ENCODE peak calls at places on chromosomes 4 and X, in six cellular contexts. Z is GM23338, M is H1, H is transverse colon, O is HL-60, T is tibial artery. L is an unnamed sample.

GRCh38 chr4:188299161-188299560 is 159.9 kb downstream of the TRIML1 start:
- DNase-seq in Z (no peak), M (no peak), H (no peak), O (no peak), T (no peak), L (no peak)

GRCh38 chr4:96347582-96347981 is 507.7 kb downstream of the PDHA2 start:
- DNase-seq in Z (no peak), M (no peak), H (no peak), O (no peak), T (no peak), L (no peak)

GRCh38 chrX:39779952-39780783 is 317.6 kb downstream of the BCOR start:
- DNase-seq in Z (peak), M (no peak), H (no peak), O (peak), T (no peak), L (no peak)

GRCh38 chr4:25632135-25632534 is 23.5 kb upstream of the SLC34A2 start:
- DNase-seq in Z (no peak), M (no peak), H (peak), O (no peak), T (peak), L (no peak)

GRCh38 chr4:139918591-139918990 is 235.4 kb downstream of the MAML3 start:
- DNase-seq in Z (no peak), M (no peak), H (no peak), O (no peak), T (no peak), L (no peak)

GRCh38 chr4:89586864-89587263 is 250.1 kb downstream of the SNCA start:
- DNase-seq in Z (peak), M (no peak), H (no peak), O (no peak), T (no peak), L (no peak)

GRCh38 chr4:101205878-101206277 is 141.4 kb downstream of the PPP3CA start:
- DNase-seq in Z (peak), M (no peak), H (no peak), O (peak), T (no peak), L (no peak)

GRCh38 chr4:37561196-37561802 is 124.9 kb downstream of the RELL1 start:
- DNase-seq in Z (no peak), M (no peak), H (no peak), O (no peak), T (no peak), L (no peak)

GRCh38 chr4:76341063-76341462 is 34.5 kb downstream of the STBD1 start:
- DNase-seq in Z (no peak), M (no peak), H (no peak), O (no peak), T (no peak), L (no peak)

GRCh38 chrX:110301194-110301593 is 16.7 kb downstream of the AMMECR1 start:
- DNase-seq in Z (no peak), M (no peak), H (no peak), O (no peak), T (no peak), L (no peak)

GRCh38 chr4:100722866-100723459 is 205.1 kb upstream of the EMCN start:
- DNase-seq in Z (no peak), M (no peak), H (no peak), O (no peak), T (no peak), L (no peak)

GRCh38 chr4:48594185-48594584 is 104.1 kb downstream of the ZAR1 start:
- DNase-seq in Z (peak), M (no peak), H (no peak), O (no peak), T (no peak), L (no peak)

GRCh38 chr4:11821774-11822430 is 393.2 kb upstream of the HS3ST1 start:
- DNase-seq in Z (peak), M (peak), H (no peak), O (no peak), T (no peak), L (no peak)
- H3K27ac ChIP-seq in Z (peak), M (no peak), H (no peak), O (no peak), T (no peak), L (no peak)

GRCh38 chr4:113762851-113763172 is 1.3 kb upstream of the CAMK2D start:
- DNase-seq in Z (no peak), M (no peak), H (no peak), O (no peak), T (no peak), L (no peak)
- TF ChIP-seq CTCF in Z (no peak), M (no peak), H (no peak), O (no peak), T (no peak), L (no peak)

GRCh38 chr4:120749445-120750151 is 172.9 kb downstream of the PRDM5 start:
- DNase-seq in Z (no peak), M (no peak), H (peak), O (no peak), T (no peak), L (no peak)
- H3K27ac ChIP-seq in Z (no peak), M (no peak), H (no peak), O (no peak), T (no peak), L (no peak)

GRCh38 chr4:12636191-12636590 is 847.9 kb downstream of the RAB28 start:
- DNase-seq in Z (no peak), M (no peak), H (no peak), O (no peak), T (no peak), L (no peak)
- TF ChIP-seq CTCF in Z (no peak), M (no peak), H (no peak), O (no peak), T (no peak), L (no peak)

DNA sequence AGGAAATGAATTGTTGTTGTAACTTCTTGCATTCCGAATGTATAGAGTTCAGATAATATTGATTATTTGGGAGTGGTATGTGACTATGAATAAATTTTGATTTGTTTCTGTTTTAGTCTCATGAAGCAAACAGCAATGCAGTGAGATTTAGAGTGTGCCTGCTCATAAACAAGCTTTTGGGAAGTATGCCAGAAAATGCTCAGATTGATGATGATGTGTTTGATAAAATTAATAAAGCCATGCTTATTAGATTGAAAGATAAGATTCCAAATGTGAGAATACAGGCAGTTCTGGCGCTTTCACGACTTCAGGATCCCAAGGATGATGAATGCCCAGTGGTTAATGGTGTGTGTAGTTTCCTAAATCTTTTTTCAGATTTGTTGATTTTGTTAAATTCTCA is 2.0 kb downstream of the NCAPG start:
- DNase-seq in Z (no peak), M (no peak), H (no peak), O (no peak), T (no peak), L (no peak)
- H3K27ac ChIP-seq in Z (no peak), M (no peak), H (no peak), O (no peak), T (no peak), L (no peak)

L was measured in left ventricle myocardium inferior.